ENCODE peak calls at places on chromosome 1, in five cellular contexts. T is naive thymus-derived CD8-positive, alpha-beta T cell; L is HTR-8/SVneo; F is endothelial cell; D is AG09319. S is an unnamed sample.
A peak's percentile ranks its signal among the peaks of the same experiment; 100 is the strongest.

GRCh38 chr1:186404454-186405051 is 28.9 kb downstream of the ODR4 start:
- DNase-seq in T (peak; percentile 16), D (peak; percentile 32), L (peak; percentile 19), F (no peak), S (no peak)

GRCh38 chr1:67680486-67680885 is 4.5 kb upstream of the GADD45A start:
- DNase-seq in F (no peak), D (no peak), L (no peak), T (no peak), S (no peak)

GRCh38 chr1:151807131-151807530 is 1.9 kb upstream of the LINGO4 start:
- DNase-seq in L (no peak), D (no peak), T (no peak), F (no peak), S (no peak)

GRCh38 chr1:85297855-85298629 is 21.6 kb upstream of the BCL10 start:
- DNase-seq in D (peak; percentile 95), L (peak; percentile 66), F (no peak), T (no peak), S (peak; percentile 77)

GRCh38 chr1:226711976-226712778 is 26.9 kb downstream of the ITPKB start:
- DNase-seq in F (no peak), L (no peak), D (no peak), T (peak; percentile 50), S (no peak)

GRCh38 chr1:47996406-47997226 is 569 bp downstream of the TRABD2B start:
- DNase-seq in F (peak; percentile 32), T (no peak), D (no peak), L (no peak), S (no peak)

GRCh38 chr1:78254517-78254916 is 208.8 kb downstream of the GIPC2 start:
- DNase-seq in T (no peak), D (no peak), F (no peak), L (peak; percentile 49), S (no peak)

GRCh38 chr1:236734141-236734765 is 48.0 kb downstream of the ACTN2 start:
- DNase-seq in F (no peak), D (no peak), T (no peak), L (no peak), S (no peak)

GRCh38 chr1:46099215-46099614 is 33.2 kb downstream of the PIK3R3 start:
- DNase-seq in D (no peak), F (no peak), L (no peak), T (no peak), S (no peak)

GRCh38 chr1:163459539-163459938 is 137.8 kb downstream of the NUF2 start:
- DNase-seq in D (no peak), L (no peak), F (no peak), T (no peak), S (no peak)

GRCh38 chr1:74199504-74199903 is 1.5 kb downstream of the FPGT start:
- DNase-seq in D (no peak), T (no peak), L (no peak), F (no peak), S (no peak)

GRCh38 chr1:154765970-154766369 is 104.1 kb downstream of the KCNN3 start:
- DNase-seq in F (peak; percentile 21), T (no peak), L (peak; percentile 45), D (no peak), S (no peak)

GRCh38 chr1:228648647-228649383 is 86.5 kb upstream of the RHOU start:
- DNase-seq in D (no peak), T (no peak), F (no peak), L (no peak), S (no peak)

GRCh38 chr1:6157528-6158174 is 22.5 kb downstream of the CHD5 start:
- DNase-seq in T (no peak), D (no peak), L (peak; percentile 84), F (no peak), S (no peak)

GRCh38 chr1:206892351-206892984 is 4.8 kb upstream of the IL24 start:
- DNase-seq in F (no peak), L (no peak), D (no peak), T (no peak), S (no peak)